ENCODE peak calls at places on chromosome 14, in four cellular contexts. E is amniotic stem cell, O is EH, W is fibroblast of mammary gland. D is an unnamed sample.

GRCh38 chr14:64766430-64767151 is 62.4 kb downstream of the PLEKHG3 start:
- DNase-seq in E (no peak), O (no peak), W (no peak), D (no peak)

GRCh38 chr14:32896979-32897723 is 41.5 kb upstream of the NPAS3 start:
- DNase-seq in E (no peak), O (peak), W (peak), D (no peak)

GRCh38 chr14:94363171-94363624 is 25.2 kb downstream of the SERPINA1 start:
- DNase-seq in E (no peak), O (no peak), W (no peak), D (no peak)

GRCh38 chr14:106843951-106844483 is 1317.6 kb downstream of the TMEM121 start:
- DNase-seq in E (no peak), O (no peak), W (peak), D (no peak)

GRCh38 chr14:91681893-91682563 is 49.9 kb downstream of the CATSPERB start:
- DNase-seq in E (no peak), O (no peak), W (no peak), D (no peak)

GRCh38 chr14:103071544-103072251 is 12.3 kb upstream of the LBHD2 start:
- DNase-seq in E (no peak), O (no peak), W (no peak), D (no peak)

GRCh38 chr14:88551094-88551870 is 3.5 kb downstream of the PTPN21 start:
- DNase-seq in E (peak), O (peak), W (peak), D (peak)

GRCh38 chr14:73612339-73613045 is at the start of gene ACOT6:
- DNase-seq in E (peak), O (peak), W (peak), D (peak)

GRCh38 chr14:103121846-103122577 is 1.2 kb upstream of the TNFAIP2 start:
- DNase-seq in E (no peak), O (peak), W (peak), D (peak)

GRCh38 chr14:61322799-61323290 is 1.5 kb downstream of the PRKCH start:
- DNase-seq in E (no peak), O (no peak), W (peak), D (no peak)

GRCh38 chr14:68285421-68286179 is 466.0 kb downstream of the RAD51B start:
- DNase-seq in E (no peak), O (no peak), W (peak), D (no peak)

GRCh38 chr14:56794557-56795283 is 15.6 kb downstream of the OTX2 start:
- DNase-seq in E (no peak), O (no peak), W (no peak), D (no peak)

GRCh38 chr14:54742492-54743350 is 159.9 kb downstream of the GCH1 start:
- DNase-seq in E (no peak), O (no peak), W (no peak), D (no peak)

GRCh38 chr14:104206281-104206904 is 68.0 kb downstream of the KIF26A start:
- DNase-seq in E (no peak), O (no peak), W (no peak), D (peak)

GRCh38 chr14:75522919-75523318 is 650 bp downstream of the BATF start:
- DNase-seq in E (no peak), O (no peak), W (no peak), D (no peak)

GRCh38 chr14:68598621-68599447 is 194.0 kb downstream of the ZFP36L1 start:
- DNase-seq in E (peak), O (peak), W (peak), D (no peak)

GRCh38 chr14:58238252-58239247 is 6.1 kb upstream of the PSMA3 start:
- DNase-seq in E (no peak), O (no peak), W (peak), D (no peak)

GRCh38 chr14:35419429-35419841 is 14.9 kb upstream of the NFKBIA start:
- DNase-seq in E (no peak), O (peak), W (peak), D (no peak)

GRCh38 chr14:24311837-24312615 is 724 bp downstream of the LTB4R start:
- DNase-seq in E (no peak), O (peak), W (peak), D (no peak)

D was measured in progenitor cell of endocrine pancreas.